ENCODE peak calls at places on chromosomes 13 and 19, in nine cellular contexts. M is H7; O is ascending aorta; U is stimulated activated CD4-positive, alpha-beta T cell treated with anti-CD3 and anti-CD28 coated beads, TNF-alpha, amount 100 ng/mL, for 48 hours; W is tibial nerve; G is NCI-H82; C is fibroblast of lung; X is psoas muscle; H is endodermal cell. E is an unnamed sample.

GRCh38 chr19:49677232-49677881 is at the start of gene PRMT1:
- DNase-seq in M (peak), O (no peak), U (peak), W (no peak), G (peak), C (peak), X (peak), H (no peak), E (no peak)

GRCh38 chr13:33322474-33322827 is 36.9 kb upstream of the STARD13 start:
- DNase-seq in M (no peak), O (no peak), U (no peak), W (no peak), G (no peak), C (peak), X (peak), H (no peak), E (peak)

GRCh38 chr19:14473073-14473790 is 1.9 kb downstream of the PTGER1 start:
- DNase-seq in M (peak), O (no peak), U (no peak), W (no peak), G (no peak), C (no peak), X (no peak), H (no peak), E (no peak)

GRCh38 chr13:60143775-60144174 is 20.0 kb downstream of the DIAPH3 start:
- DNase-seq in M (no peak), O (no peak), U (no peak), W (no peak), G (peak), C (peak), X (no peak), H (no peak), E (no peak)

GRCh38 chr19:13819242-13819641 is 24.0 kb downstream of the ZSWIM4 start:
- DNase-seq in M (peak), O (no peak), U (no peak), W (no peak), G (no peak), C (no peak), X (no peak), H (no peak), E (no peak)

GRCh38 chr13:24709186-24709913 is 29.1 kb downstream of the ATP12A start:
- DNase-seq in M (no peak), O (peak), U (peak), W (no peak), G (no peak), C (no peak), X (no peak), H (no peak), E (no peak)

GRCh38 chr13:112525306-112525945 is 62.5 kb downstream of the TUBGCP3 start:
- DNase-seq in M (no peak), O (no peak), U (no peak), W (no peak), G (no peak), C (no peak), X (no peak), H (no peak), E (no peak)

GRCh38 chr19:1016647-1017114 is 4.2 kb downstream of the TMEM259 start:
- DNase-seq in M (no peak), O (no peak), U (no peak), W (no peak), G (no peak), C (peak), X (no peak), H (no peak), E (peak)

GRCh38 chr13:44050450-44051063 is 170.9 kb downstream of the LACC1 start:
- DNase-seq in M (no peak), O (no peak), U (no peak), W (no peak), G (peak), C (no peak), X (no peak), H (no peak), E (no peak)

GRCh38 chr19:54424201-54424600 is 8.9 kb downstream of the TTYH1 start:
- DNase-seq in M (no peak), O (no peak), U (no peak), W (no peak), G (no peak), C (no peak), X (no peak), H (no peak), E (no peak)

GRCh38 chr13:112141643-112142400 is 74.9 kb downstream of the SOX1 start:
- DNase-seq in M (no peak), O (no peak), U (no peak), W (no peak), G (no peak), C (no peak), X (no peak), H (no peak), E (no peak)

GRCh38 chr13:27276188-27276587 is 5.6 kb downstream of the RASL11A start:
- DNase-seq in M (no peak), O (no peak), U (no peak), W (no peak), G (no peak), C (no peak), X (no peak), H (no peak), E (no peak)

GRCh38 chr13:61413572-61413971 is 2.1 kb downstream of the PCDH20 start:
- DNase-seq in M (peak), O (no peak), U (no peak), W (no peak), G (peak), C (no peak), X (no peak), H (peak), E (no peak)

GRCh38 chr19:42601811-42602443 is 7.2 kb upstream of the CEACAM8 start:
- DNase-seq in M (peak), O (no peak), U (no peak), W (no peak), G (no peak), C (peak), X (no peak), H (peak), E (no peak)

GRCh38 chr19:40603071-40603718 is 2.0 kb downstream of the LTBP4 start:
- DNase-seq in M (peak), O (no peak), U (no peak), W (no peak), G (peak), C (peak), X (no peak), H (no peak), E (no peak)

GRCh38 chr19:34452671-34453253 is 24.6 kb downstream of the UBA2 start:
- DNase-seq in M (no peak), O (no peak), U (no peak), W (no peak), G (no peak), C (no peak), X (no peak), H (no peak), E (no peak)

GRCh38 chr13:38687246-38688229 is 661 bp downstream of the FREM2 start:
- DNase-seq in M (peak), O (no peak), U (no peak), W (no peak), G (no peak), C (peak), X (no peak), H (no peak), E (no peak)

GRCh38 chr19:36748431-36749275 is 24.0 kb downstream of the ZNF850 start:
- DNase-seq in M (no peak), O (no peak), U (no peak), W (no peak), G (no peak), C (no peak), X (no peak), H (no peak), E (no peak)

GRCh38 chr19:3575260-3575741 is 2.6 kb downstream of the HMG20B start:
- DNase-seq in M (peak), O (no peak), U (no peak), W (no peak), G (peak), C (no peak), X (no peak), H (peak), E (no peak)

E was measured in adrenal gland.